ENCODE peak calls at places on chromosomes 13 and 19, in six cellular contexts. X, G, T, Z, J and E are unnamed samples.

GRCh38 chr19:31340059-31341025 is 8.9 kb downstream of the TSHZ3 start:
- DNase-seq in X (no peak), G (no peak), T (no peak), Z (peak), J (no peak), E (no peak)

GRCh38 chr13:94901070-94901469 is 188.7 kb upstream of the SOX21 start:
- DNase-seq in X (no peak), G (no peak), T (no peak), Z (no peak), J (no peak), E (no peak)

GRCh38 chr13:34409496-34410163 is 532.4 kb upstream of the NBEA start:
- DNase-seq in X (no peak), G (no peak), T (no peak), Z (no peak), J (no peak), E (no peak)

GRCh38 chr13:71285700-71286099 is 581.3 kb downstream of the DACH1 start:
- DNase-seq in X (no peak), G (no peak), T (no peak), Z (no peak), J (no peak), E (no peak)

GRCh38 chr13:75299913-75300862 is 181.8 kb downstream of the TBC1D4 start:
- DNase-seq in X (no peak), G (no peak), T (no peak), Z (no peak), J (no peak), E (no peak)

GRCh38 chr19:46975918-46976782 is 43.5 kb upstream of the NPAS1 start:
- DNase-seq in X (peak), G (peak), T (no peak), Z (peak), J (no peak), E (peak)

GRCh38 chr13:72290962-72291681 is 424.1 kb upstream of the DACH1 start:
- DNase-seq in X (no peak), G (no peak), T (no peak), Z (no peak), J (no peak), E (peak)

GRCh38 chr19:16309653-16310052 is 15.0 kb upstream of the KLF2 start:
- DNase-seq in X (no peak), G (no peak), T (no peak), Z (no peak), J (no peak), E (no peak)

GRCh38 chr13:32622827-32623226 is 36.6 kb downstream of the PDS5B start:
- DNase-seq in X (no peak), G (no peak), T (no peak), Z (no peak), J (no peak), E (no peak)

GRCh38 chr13:95707442-95708389 is 30.8 kb downstream of the DNAJC3 start:
- DNase-seq in X (no peak), G (no peak), T (no peak), Z (no peak), J (no peak), E (no peak)

GRCh38 chr19:45280471-45280961 is 29.4 kb downstream of the MARK4 start:
- DNase-seq in X (no peak), G (no peak), T (no peak), Z (peak), J (no peak), E (no peak)

GRCh38 chr19:16076958-16077611 is 790 bp downstream of the TPM4 start:
- DNase-seq in X (peak), G (peak), T (peak), Z (peak), J (no peak), E (no peak)

GRCh38 chr19:18834644-18834984 is 2.9 kb downstream of the UPF1 start:
- DNase-seq in X (no peak), G (no peak), T (no peak), Z (no peak), J (no peak), E (no peak)

GRCh38 chr13:29105779-29106178 is 285.6 kb downstream of the MTUS2 start:
- DNase-seq in X (no peak), G (no peak), T (no peak), Z (peak), J (no peak), E (no peak)

GRCh38 chr13:96822900-96823299 is 171.4 kb downstream of the OXGR1 start:
- DNase-seq in X (no peak), G (peak), T (peak), Z (peak), J (no peak), E (peak)

GRCh38 chr13:89749888-89750287 is 1597.6 kb upstream of the MIR17HG start:
- DNase-seq in X (no peak), G (no peak), T (no peak), Z (no peak), J (no peak), E (peak)

GRCh38 chr13:50104493-50104892 is 89.2 kb downstream of the KCNRG start:
- DNase-seq in X (no peak), G (no peak), T (no peak), Z (no peak), J (no peak), E (peak)

GRCh38 chr19:16258440-16258903 is 60.8 kb downstream of the AP1M1 start:
- DNase-seq in X (peak), G (no peak), T (no peak), Z (no peak), J (no peak), E (no peak)

GRCh38 chr19:13122980-13123957 is 5.2 kb downstream of the NACC1 start:
- DNase-seq in X (no peak), G (no peak), T (no peak), Z (no peak), J (no peak), E (no peak)

GRCh38 chr13:44271915-44272341 is 101.7 kb upstream of the SERP2 start:
- DNase-seq in X (peak), G (no peak), T (peak), Z (no peak), J (no peak), E (no peak)

GRCh38 chr19:485583-486236 is 10.6 kb upstream of the MADCAM1 start:
- DNase-seq in X (no peak), G (peak), T (no peak), Z (peak), J (no peak), E (no peak)

GRCh38 chr13:41365636-41366035 is 54.6 kb downstream of the NAA16 start:
- DNase-seq in X (no peak), G (no peak), T (no peak), Z (no peak), J (no peak), E (no peak)

GRCh38 chr13:39035799-39036198 is 2.1 kb downstream of the PROSER1 start:
- DNase-seq in X (no peak), G (no peak), T (no peak), Z (no peak), J (no peak), E (no peak)

GRCh38 chr19:46365561-46365960 is 18.7 kb downstream of the PPP5C start:
- DNase-seq in X (no peak), G (no peak), T (no peak), Z (no peak), J (no peak), E (no peak)